ENCODE peak calls at places on chromosomes 2 and 18, in ten cellular contexts. X is neuronal stem cell; E is tibial artery; H is CD8-positive, alpha-beta T cell; C is A549; F is pancreas; B is fibroblast of lung; Q is K562; Z is aorta; J is effector memory CD4-positive, alpha-beta T cell. K is an unnamed sample.

GRCh38 chr18:950026-950631 is 45.5 kb downstream of the ADCYAP1 start:
- DNase-seq in H (no peak), J (no peak), C (no peak), F (no peak), X (no peak), E (no peak), Z (no peak), B (no peak), Q (no peak), K (no peak)

GRCh38 chr2:101152195-101153076 is 1.3 kb upstream of the TBC1D8 start:
- DNase-seq in Z (peak), E (peak), H (peak), J (no peak), C (peak), F (peak), Q (no peak), B (peak), X (peak), K (peak)

GRCh38 chr2:204944927-204945326 is 399.7 kb downstream of the PARD3B start:
- DNase-seq in H (no peak), E (no peak), Z (no peak), J (no peak), Q (no peak), B (no peak), C (no peak), F (no peak), X (no peak), K (no peak)

GRCh38 chr2:131045925-131046579 is 47.2 kb downstream of the FAM168B start:
- DNase-seq in F (no peak), B (no peak), H (no peak), Z (no peak), E (no peak), J (no peak), X (no peak), Q (no peak), C (no peak), K (no peak)

GRCh38 chr2:127150996-127151395 is 44.0 kb upstream of the BIN1 start:
- DNase-seq in Q (no peak), X (no peak), H (no peak), E (no peak), Z (no peak), F (no peak), B (no peak), J (no peak), C (no peak), K (no peak)

GRCh38 chr2:165406053-165406628 is 63.4 kb upstream of the CSRNP3 start:
- DNase-seq in F (no peak), Q (no peak), Z (no peak), E (no peak), C (no peak), J (no peak), H (no peak), B (peak), X (peak), K (peak)

GRCh38 chr2:116891191-116891590 is 923.3 kb upstream of the DDX18 start:
- DNase-seq in C (no peak), E (no peak), J (no peak), Q (no peak), B (no peak), Z (no peak), X (no peak), H (no peak), F (no peak), K (no peak)

GRCh38 chr2:105410554-105410953 is 11.7 kb upstream of the FHL2 start:
- DNase-seq in Q (no peak), F (no peak), H (no peak), E (no peak), J (no peak), C (no peak), B (peak), Z (no peak), X (no peak), K (no peak)

GRCh38 chr2:227848586-227848985 is 22.8 kb upstream of the DAW1 start:
- DNase-seq in X (no peak), B (no peak), F (no peak), Z (no peak), C (no peak), E (no peak), Q (no peak), H (no peak), J (peak), K (no peak)

GRCh38 chr2:212520340-212520739 is 18.3 kb downstream of the ERBB4 start:
- DNase-seq in X (no peak), Q (no peak), J (no peak), Z (no peak), H (no peak), E (no peak), B (no peak), F (no peak), C (no peak), K (no peak)

GRCh38 chr2:35510641-35511040 is 844.9 kb upstream of the CRIM1 start:
- DNase-seq in Q (no peak), B (peak), Z (no peak), X (no peak), C (no peak), E (no peak), H (no peak), J (no peak), F (no peak), K (no peak)

GRCh38 chr2:60468390-60469085 is 84.9 kb downstream of the BCL11A start:
- DNase-seq in Z (no peak), H (no peak), C (no peak), J (no peak), B (peak), X (no peak), E (no peak), Q (no peak), F (no peak), K (peak)

GRCh38 chr2:238334885-238335284 is 14.6 kb downstream of the TRAF3IP1 start:
- DNase-seq in Z (no peak), E (no peak), F (no peak), C (no peak), J (no peak), B (no peak), Q (no peak), H (no peak), X (no peak), K (no peak)

GRCh38 chr2:200862532-200863000 is 1.9 kb downstream of the CLK1 start:
- DNase-seq in Z (no peak), H (peak), C (no peak), F (peak), B (peak), X (no peak), Q (no peak), J (peak), E (peak), K (peak)

GRCh38 chr18:78754311-78755043 is 225.1 kb upstream of the SALL3 start:
- DNase-seq in Q (no peak), H (no peak), C (no peak), E (no peak), J (no peak), X (no peak), Z (no peak), B (no peak), F (no peak), K (no peak)

GRCh38 chr2:61288070-61288841 is 126.3 kb downstream of the C2orf74 start:
- DNase-seq in Q (peak), J (no peak), F (no peak), X (no peak), E (no peak), H (no peak), B (peak), C (no peak), Z (no peak), K (no peak)

GRCh38 chr2:37652199-37652640 is 19.2 kb downstream of the CDC42EP3 start:
- DNase-seq in J (no peak), X (no peak), Q (no peak), C (peak), E (no peak), B (peak), H (no peak), F (no peak), Z (peak), K (no peak)

GRCh38 chr2:191950132-191950885 is 103.4 kb upstream of the CAVIN2 start:
- DNase-seq in X (no peak), Q (peak), Z (no peak), F (no peak), B (peak), E (no peak), J (no peak), H (no peak), C (peak), K (no peak)

GRCh38 chr2:71963295-71963694 is 184.4 kb downstream of the CYP26B1 start:
- DNase-seq in C (no peak), E (no peak), F (no peak), X (no peak), Q (no peak), J (no peak), H (no peak), B (peak), Z (no peak), K (peak)

GRCh38 chr18:8685141-8685913 is 20.0 kb upstream of the MTCL1 start:
- DNase-seq in H (no peak), J (no peak), F (no peak), E (no peak), B (peak), Q (no peak), C (no peak), X (no peak), Z (no peak), K (peak)

GRCh38 chr2:162265666-162266467 is 22.6 kb upstream of the FAP start:
- DNase-seq in Q (no peak), C (no peak), Z (no peak), H (no peak), E (no peak), B (peak), F (no peak), X (no peak), J (no peak), K (no peak)

GRCh38 chr2:46781468-46782189 is 134.0 kb downstream of the MCFD2 start:
- DNase-seq in Z (no peak), H (no peak), X (peak), J (no peak), F (no peak), C (no peak), E (no peak), B (no peak), Q (no peak), K (no peak)

GRCh38 chr2:46780411-46780800 is 135.2 kb downstream of the MCFD2 start:
- DNase-seq in X (no peak), J (no peak), C (no peak), B (no peak), H (no peak), E (no peak), F (no peak), Z (peak), Q (no peak), K (no peak)

GRCh38 chr2:46780801-46781445 is 134.7 kb downstream of the MCFD2 start:
- DNase-seq in H (no peak), J (no peak), B (peak), C (no peak), Z (peak), X (no peak), E (no peak), Q (peak), F (no peak), K (no peak)

GRCh38 chr2:46778516-46778915 is 137.1 kb downstream of the MCFD2 start:
- DNase-seq in C (no peak), F (no peak), Z (no peak), J (no peak), Q (no peak), B (no peak), H (no peak), X (no peak), E (no peak), K (no peak)

DNA sequence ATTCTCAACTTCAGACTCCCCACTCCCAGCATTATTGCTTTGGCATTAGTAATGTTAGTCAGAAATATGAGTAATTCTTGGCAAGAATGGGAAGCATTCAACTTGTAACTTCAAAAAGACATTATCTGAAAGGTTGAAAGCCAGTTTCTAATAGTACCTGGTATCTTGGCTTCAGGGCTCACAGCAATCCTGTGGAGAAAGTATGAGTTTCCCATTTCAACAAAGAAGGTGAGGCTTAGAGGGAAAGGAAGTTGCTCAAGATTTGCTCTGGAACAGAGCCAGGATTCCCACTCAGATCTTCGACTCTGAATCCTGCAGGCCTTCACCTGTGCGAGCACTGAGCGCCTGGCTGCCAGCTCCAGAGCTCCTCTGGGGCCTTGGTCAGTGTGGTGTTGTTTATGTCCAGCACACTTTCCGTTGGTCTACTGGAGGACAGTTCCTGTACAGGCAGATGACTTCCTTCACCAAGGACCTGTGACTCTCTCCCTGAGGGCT is 136.1 kb downstream of the MCFD2 start:
- DNase-seq in F (no peak), B (peak), E (no peak), J (no peak), X (no peak), Z (no peak), H (no peak), C (no peak), Q (no peak), K (no peak)
- H3K27ac ChIP-seq in F (no peak), B (no peak), E (peak), J (no peak), X (no peak), Z (no peak), H (no peak), C (peak), Q (no peak), K (no peak)

GRCh38 chr2:219250044-219250781 is 2.8 kb upstream of the TUBA4B start:
- DNase-seq in Q (no peak), E (no peak), C (no peak), F (no peak), X (no peak), J (no peak), H (no peak), Z (no peak), B (no peak), K (no peak)
- H3K27ac ChIP-seq in Q (no peak), E (peak), C (peak), F (peak), X (no peak), J (peak), H (peak), Z (no peak), B (peak), K (peak)

GRCh38 chr18:75654928-75655745 is 227.6 kb upstream of the SMIM21 start:
- DNase-seq in Q (no peak), C (no peak), J (no peak), B (no peak), F (no peak), X (peak), E (no peak), H (no peak), Z (no peak), K (no peak)

GRCh38 chr18:75659535-75660023 is 232.1 kb upstream of the SMIM21 start:
- DNase-seq in E (no peak), F (no peak), Z (no peak), B (no peak), X (no peak), H (no peak), C (no peak), J (no peak), Q (no peak), K (no peak)

GRCh38 chr18:75658330-75658729 is 230.8 kb upstream of the SMIM21 start:
- DNase-seq in E (no peak), F (no peak), B (no peak), X (no peak), J (no peak), H (no peak), C (no peak), Q (no peak), Z (no peak), K (no peak)

GRCh38 chr18:75660932-75661331 is 233.4 kb upstream of the SMIM21 start:
- DNase-seq in H (no peak), J (no peak), F (no peak), B (no peak), X (no peak), C (no peak), Q (no peak), Z (no peak), E (no peak), K (no peak)

GRCh38 chr18:75656035-75656434 is 228.5 kb upstream of the SMIM21 start:
- DNase-seq in H (no peak), Z (no peak), B (no peak), X (no peak), Q (no peak), J (no peak), C (no peak), F (no peak), E (no peak), K (no peak)
- H3K27ac ChIP-seq in H (no peak), Z (no peak), B (no peak), X (no peak), Q (no peak), J (no peak), C (no peak), F (no peak), E (no peak), K (no peak)

DNA sequence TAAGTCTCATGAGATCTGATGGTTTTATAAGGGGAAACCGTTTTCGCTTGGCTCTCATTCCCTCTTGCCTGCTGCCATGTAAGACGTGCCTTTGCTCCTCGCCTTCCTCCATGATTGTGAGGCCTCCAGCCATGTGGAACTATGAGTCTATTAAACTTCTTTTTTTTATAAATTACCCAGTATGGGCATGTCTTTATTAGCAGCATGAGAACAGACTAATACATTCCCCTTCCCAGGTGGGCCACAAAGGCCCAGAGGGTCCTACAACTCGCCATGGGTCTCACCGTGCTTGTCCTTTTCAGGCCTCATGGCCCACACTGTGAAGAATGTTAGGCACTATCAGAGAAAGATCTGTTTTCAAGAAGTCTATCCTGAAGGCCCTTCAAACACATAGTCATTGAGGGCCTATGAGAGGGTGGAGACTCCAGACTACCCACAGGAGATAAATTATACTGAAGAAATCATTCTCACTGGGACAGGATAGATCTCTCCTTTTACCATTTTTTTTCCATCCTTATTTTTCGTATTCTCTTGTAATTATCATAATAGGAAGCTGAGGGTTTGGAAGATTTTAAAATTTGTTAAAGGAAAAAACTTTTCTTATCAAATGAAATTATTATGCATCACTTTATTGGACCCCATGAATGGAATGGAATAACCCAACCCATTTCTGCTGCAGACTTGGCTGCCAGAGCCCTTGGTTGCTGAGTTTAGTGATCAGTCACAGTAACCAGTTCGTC is 91.0 kb upstream of the MSH2 start:
- DNase-seq in H (no peak), J (no peak), E (no peak), Q (no peak), X (no peak), Z (no peak), C (no peak), B (no peak), F (no peak), K (no peak)
- H3K27ac ChIP-seq in H (no peak), J (no peak), E (no peak), Q (no peak), X (no peak), Z (no peak), C (peak), B (no peak), F (peak), K (no peak)

GRCh38 chr18:7035807-7036206 is 81.8 kb downstream of the LAMA1 start:
- DNase-seq in F (no peak), Q (no peak), X (no peak), E (no peak), B (no peak), C (no peak), J (no peak), Z (no peak), H (no peak), K (no peak)

GRCh38 chr18:7034924-7035323 is 82.7 kb downstream of the LAMA1 start:
- DNase-seq in E (no peak), X (no peak), Q (no peak), H (no peak), Z (no peak), F (no peak), C (no peak), J (no peak), B (no peak), K (no peak)

GRCh38 chr18:7037470-7037869 is 80.1 kb downstream of the LAMA1 start:
- DNase-seq in X (no peak), Z (no peak), E (no peak), B (no peak), F (no peak), Q (no peak), H (no peak), C (no peak), J (no peak), K (no peak)

GRCh38 chr18:7032537-7032936 is 85.1 kb downstream of the LAMA1 start:
- DNase-seq in B (no peak), E (no peak), Q (no peak), X (no peak), F (no peak), J (no peak), C (no peak), Z (no peak), H (no peak), K (no peak)

DNA sequence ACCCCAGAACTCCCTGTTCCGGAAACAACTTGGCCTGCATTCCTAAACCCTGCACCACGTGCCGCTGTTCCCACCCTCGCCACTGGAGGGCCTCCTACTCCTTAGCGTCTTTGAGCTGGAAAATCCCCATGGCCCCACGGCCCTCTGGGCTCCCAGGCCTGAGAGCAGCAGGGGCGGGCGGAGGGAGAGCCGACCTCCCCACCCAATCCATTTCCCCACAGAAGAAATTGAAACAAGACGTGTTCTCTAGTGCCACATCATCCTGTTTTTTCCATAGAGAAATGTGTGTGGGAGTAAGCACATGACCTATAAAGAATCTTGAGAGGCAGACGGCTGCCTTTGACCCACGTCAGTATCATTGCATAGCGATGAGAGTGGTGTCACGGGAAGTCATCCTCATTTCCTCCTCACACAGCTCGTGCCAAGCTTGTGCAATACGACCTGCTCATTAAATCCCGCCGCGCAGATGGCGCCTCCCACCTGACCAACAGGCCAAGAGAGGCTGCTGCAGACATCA is 79.2 kb downstream of the LAMA1 start:
- DNase-seq in Q (peak), C (no peak), Z (peak), H (no peak), F (peak), J (no peak), E (peak), X (peak), B (peak), K (peak)
- H3K27ac ChIP-seq in Q (no peak), C (no peak), Z (no peak), H (no peak), F (no peak), J (no peak), E (peak), X (no peak), B (peak), K (no peak)

DNA sequence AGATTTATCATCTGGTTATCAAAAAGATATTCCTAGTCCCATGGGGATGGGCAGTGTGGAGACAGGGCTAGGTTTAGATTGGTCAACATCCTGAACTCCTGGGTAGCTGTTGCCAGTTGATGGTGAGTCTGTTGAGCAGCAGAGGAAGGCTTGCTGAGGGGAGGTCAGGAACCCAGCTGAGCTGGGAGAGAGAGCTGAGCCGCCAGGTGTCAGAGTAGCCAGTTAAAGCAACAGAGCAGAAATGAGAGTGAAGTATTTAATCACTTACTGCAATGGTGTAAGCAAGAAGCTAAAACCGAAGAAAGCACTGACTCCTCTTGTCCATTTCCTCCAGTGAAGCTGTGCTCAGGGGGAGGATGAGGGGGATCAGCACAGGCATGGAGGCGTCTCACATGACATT is 29.6 kb downstream of the SMYD1 start:
- DNase-seq in E (no peak), B (no peak), C (no peak), J (no peak), H (no peak), X (no peak), F (no peak), Z (no peak), Q (no peak), K (no peak)
- H3K27ac ChIP-seq in E (no peak), B (no peak), C (no peak), J (no peak), H (no peak), X (no peak), F (no peak), Z (no peak), Q (no peak), K (no peak)

GRCh38 chr2:235734700-235735205 is 240.9 kb downstream of the AGAP1 start:
- DNase-seq in Z (no peak), Q (no peak), H (no peak), X (no peak), B (no peak), E (peak), C (no peak), J (no peak), F (no peak), K (no peak)
- H3K27ac ChIP-seq in Z (no peak), Q (no peak), H (no peak), X (no peak), B (no peak), E (no peak), C (no peak), J (no peak), F (no peak), K (no peak)

GRCh38 chr2:234366891-234367290 is 130.0 kb downstream of the ARL4C start:
- DNase-seq in J (no peak), Z (no peak), B (no peak), C (no peak), F (no peak), X (no peak), E (no peak), H (no peak), Q (no peak), K (no peak)
- H3K27ac ChIP-seq in J (no peak), Z (no peak), B (no peak), C (peak), F (no peak), X (peak), E (no peak), H (no peak), Q (no peak), K (no peak)